ENCODE peak calls at places on chromosomes 11 and 22, in seven cellular contexts. One of them, this sample, is unnamed.

GRCh38 chr22:27676545-27677188 is 124.9 kb downstream of the MN1 start:
- DNase-seq in IMR-90: no peak
- DNase-seq in neuronal stem cell: no peak
- DNase-seq in mesendoderm: no peak
- DNase-seq in mesenchymal stem cell: no peak
- DNase-seq in H1: no peak
- DNase-seq in trophoblast cell: no peak
- DNase-seq in this sample: no peak

GRCh38 chr11:14029415-14029814 is 66.9 kb downstream of the SPON1 start:
- DNase-seq in neuronal stem cell: no peak
- DNase-seq in H1: no peak
- DNase-seq in mesendoderm: peak
- DNase-seq in IMR-90: no peak
- DNase-seq in mesenchymal stem cell: no peak
- DNase-seq in trophoblast cell: no peak
- DNase-seq in this sample: peak

GRCh38 chr11:73184953-73185671 is 33.0 kb upstream of the P2RY2 start:
- DNase-seq in mesenchymal stem cell: peak
- DNase-seq in mesendoderm: peak
- DNase-seq in trophoblast cell: peak
- DNase-seq in IMR-90: peak
- DNase-seq in neuronal stem cell: peak
- DNase-seq in H1: peak
- DNase-seq in this sample: peak

GRCh38 chr22:36734171-36735058 is 30.9 kb upstream of the CACNG2 start:
- DNase-seq in IMR-90: peak
- DNase-seq in mesenchymal stem cell: no peak
- DNase-seq in trophoblast cell: no peak
- DNase-seq in H1: no peak
- DNase-seq in neuronal stem cell: no peak
- DNase-seq in mesendoderm: peak
- DNase-seq in this sample: peak

GRCh38 chr11:126782810-126783209 is 217.8 kb downstream of the KIRREL3 start:
- DNase-seq in trophoblast cell: no peak
- DNase-seq in H1: no peak
- DNase-seq in IMR-90: no peak
- DNase-seq in neuronal stem cell: no peak
- DNase-seq in mesendoderm: no peak
- DNase-seq in mesenchymal stem cell: no peak
- DNase-seq in this sample: no peak

GRCh38 chr11:116053538-116053919 is 549.3 kb upstream of the CADM1 start:
- DNase-seq in H1: no peak
- DNase-seq in trophoblast cell: no peak
- DNase-seq in mesenchymal stem cell: no peak
- DNase-seq in IMR-90: no peak
- DNase-seq in mesendoderm: no peak
- DNase-seq in neuronal stem cell: no peak
- DNase-seq in this sample: no peak

GRCh38 chr22:20302438-20303228 is 17.2 kb downstream of the DGCR6L start:
- DNase-seq in mesendoderm: no peak
- DNase-seq in IMR-90: no peak
- DNase-seq in trophoblast cell: no peak
- DNase-seq in mesenchymal stem cell: no peak
- DNase-seq in H1: no peak
- DNase-seq in neuronal stem cell: no peak
- DNase-seq in this sample: no peak

GRCh38 chr11:129694538-129694937 is 121.1 kb upstream of the TMEM45B start:
- DNase-seq in neuronal stem cell: no peak
- DNase-seq in H1: no peak
- DNase-seq in trophoblast cell: peak
- DNase-seq in IMR-90: no peak
- DNase-seq in mesenchymal stem cell: no peak
- DNase-seq in mesendoderm: peak
- DNase-seq in this sample: no peak

GRCh38 chr22:20514658-20515406 is 7.4 kb downstream of the MED15 start:
- DNase-seq in trophoblast cell: peak
- DNase-seq in neuronal stem cell: no peak
- DNase-seq in mesenchymal stem cell: peak
- DNase-seq in mesendoderm: no peak
- DNase-seq in H1: no peak
- DNase-seq in IMR-90: peak
- DNase-seq in this sample: no peak

GRCh38 chr22:36237462-36238347 is 1.6 kb downstream of the APOL2 start:
- DNase-seq in trophoblast cell: no peak
- DNase-seq in H1: no peak
- DNase-seq in mesendoderm: no peak
- DNase-seq in IMR-90: no peak
- DNase-seq in mesenchymal stem cell: peak
- DNase-seq in neuronal stem cell: no peak
- DNase-seq in this sample: peak

GRCh38 chr11:129384415-129384814 is 8.8 kb downstream of the BARX2 start:
- DNase-seq in mesenchymal stem cell: no peak
- DNase-seq in neuronal stem cell: no peak
- DNase-seq in IMR-90: no peak
- DNase-seq in trophoblast cell: no peak
- DNase-seq in mesendoderm: no peak
- DNase-seq in H1: no peak
- DNase-seq in this sample: no peak

GRCh38 chr22:28989035-28989464 is 72.6 kb downstream of the C22orf31 start:
- DNase-seq in IMR-90: no peak
- DNase-seq in H1: no peak
- DNase-seq in mesendoderm: peak
- DNase-seq in mesenchymal stem cell: no peak
- DNase-seq in neuronal stem cell: no peak
- DNase-seq in trophoblast cell: no peak
- DNase-seq in this sample: peak

GRCh38 chr22:25728064-25728463 is 13.9 kb upstream of the MYO18B start:
- DNase-seq in mesendoderm: no peak
- DNase-seq in mesenchymal stem cell: no peak
- DNase-seq in IMR-90: no peak
- DNase-seq in trophoblast cell: no peak
- DNase-seq in H1: no peak
- DNase-seq in neuronal stem cell: no peak
- DNase-seq in this sample: no peak

GRCh38 chr11:68956547-68957254 is 24.1 kb downstream of the MRGPRD start:
- DNase-seq in IMR-90: no peak
- DNase-seq in trophoblast cell: no peak
- DNase-seq in mesendoderm: no peak
- DNase-seq in neuronal stem cell: no peak
- DNase-seq in H1: no peak
- DNase-seq in mesenchymal stem cell: no peak
- DNase-seq in this sample: no peak

GRCh38 chr11:127000991-127001390 is 421 bp upstream of the KIRREL3 start:
- DNase-seq in IMR-90: peak
- DNase-seq in mesendoderm: no peak
- DNase-seq in mesenchymal stem cell: no peak
- DNase-seq in trophoblast cell: no peak
- DNase-seq in H1: no peak
- DNase-seq in neuronal stem cell: no peak
- DNase-seq in this sample: no peak

GRCh38 chr22:25167834-25168601 is 31.6 kb upstream of the CRYBB3 start:
- DNase-seq in H1: no peak
- DNase-seq in mesenchymal stem cell: no peak
- DNase-seq in mesendoderm: no peak
- DNase-seq in IMR-90: no peak
- DNase-seq in trophoblast cell: peak
- DNase-seq in neuronal stem cell: no peak
- DNase-seq in this sample: no peak

GRCh38 chr11:33636104-33636503 is 64.5 kb downstream of the C11orf91 start:
- DNase-seq in trophoblast cell: peak
- DNase-seq in mesendoderm: no peak
- DNase-seq in IMR-90: no peak
- DNase-seq in mesenchymal stem cell: no peak
- DNase-seq in H1: no peak
- DNase-seq in neuronal stem cell: no peak
- DNase-seq in this sample: no peak

GRCh38 chr11:65216830-65217229 is 35.1 kb downstream of the CAPN1 start:
- DNase-seq in IMR-90: no peak
- DNase-seq in trophoblast cell: no peak
- DNase-seq in H1: no peak
- DNase-seq in mesenchymal stem cell: no peak
- DNase-seq in neuronal stem cell: no peak
- DNase-seq in mesendoderm: peak
- DNase-seq in this sample: peak

GRCh38 chr11:71927813-71928738 is at the start of gene XNDC1N:
- DNase-seq in neuronal stem cell: peak
- DNase-seq in IMR-90: peak
- DNase-seq in mesendoderm: peak
- DNase-seq in H1: peak
- DNase-seq in mesenchymal stem cell: peak
- DNase-seq in trophoblast cell: peak
- DNase-seq in this sample: peak

GRCh38 chr11:31397239-31397834 is 27.7 kb downstream of the DNAJC24 start:
- DNase-seq in mesenchymal stem cell: peak
- DNase-seq in H1: no peak
- DNase-seq in trophoblast cell: peak
- DNase-seq in IMR-90: peak
- DNase-seq in mesendoderm: peak
- DNase-seq in neuronal stem cell: no peak
- DNase-seq in this sample: no peak

GRCh38 chr11:35629914-35630313 is 11.7 kb downstream of the FJX1 start:
- DNase-seq in IMR-90: peak
- DNase-seq in neuronal stem cell: no peak
- DNase-seq in trophoblast cell: peak
- DNase-seq in H1: no peak
- DNase-seq in mesendoderm: peak
- DNase-seq in mesenchymal stem cell: peak
- DNase-seq in this sample: no peak

DNA sequence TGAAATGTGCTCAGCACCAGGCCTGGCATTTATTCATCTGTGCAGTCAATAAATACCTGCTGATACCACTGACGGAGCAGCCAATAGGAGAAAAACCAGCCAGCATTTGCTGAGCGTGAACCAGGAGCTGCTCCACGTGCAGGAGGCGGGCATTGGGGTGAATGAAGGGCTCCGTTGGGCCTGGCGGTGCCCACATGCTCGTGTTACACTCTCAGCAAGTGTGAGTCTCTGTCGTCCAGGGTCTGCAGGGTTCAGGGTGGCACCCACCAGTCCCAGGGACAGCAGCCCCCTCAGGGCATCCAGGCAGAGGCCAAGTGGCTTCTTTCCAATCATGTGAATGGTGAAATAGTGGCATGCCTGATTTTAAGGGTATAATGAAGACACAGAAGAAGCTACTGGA is 4.2 kb upstream of the RPS19BP1 start:
- DNase-seq in neuronal stem cell: no peak
- DNase-seq in mesenchymal stem cell: no peak
- DNase-seq in H1: no peak
- DNase-seq in IMR-90: no peak
- DNase-seq in trophoblast cell: no peak
- DNase-seq in mesendoderm: no peak
- DNase-seq in this sample: no peak
- H3K4ac ChIP-seq in neuronal stem cell: no peak
- H3K4ac ChIP-seq in mesenchymal stem cell: no peak
- H3K4ac ChIP-seq in H1: no peak
- H3K4ac ChIP-seq in IMR-90: no peak
- H3K4ac ChIP-seq in trophoblast cell: no peak
- H3K4ac ChIP-seq in mesendoderm: no peak
- H3K4ac ChIP-seq in this sample: no peak

GRCh38 chr11:27363576-27364115 is 631 bp upstream of the CCDC34 start:
- DNase-seq in mesenchymal stem cell: no peak
- DNase-seq in IMR-90: no peak
- DNase-seq in mesendoderm: no peak
- DNase-seq in trophoblast cell: no peak
- DNase-seq in H1: no peak
- DNase-seq in neuronal stem cell: no peak
- DNase-seq in this sample: no peak

GRCh38 chr11:27358306-27358705 is 4.7 kb downstream of the CCDC34 start:
- DNase-seq in mesendoderm: no peak
- DNase-seq in mesenchymal stem cell: peak
- DNase-seq in IMR-90: no peak
- DNase-seq in H1: no peak
- DNase-seq in trophoblast cell: peak
- DNase-seq in neuronal stem cell: no peak
- DNase-seq in this sample: no peak

GRCh38 chr11:27362749-27363575 is at the start of gene CCDC34:
- DNase-seq in H1: peak
- DNase-seq in neuronal stem cell: peak
- DNase-seq in mesenchymal stem cell: peak
- DNase-seq in IMR-90: peak
- DNase-seq in mesendoderm: peak
- DNase-seq in trophoblast cell: peak
- DNase-seq in this sample: peak

GRCh38 chr11:27357250-27357649 is 5.8 kb downstream of the CCDC34 start:
- DNase-seq in trophoblast cell: no peak
- DNase-seq in mesenchymal stem cell: no peak
- DNase-seq in neuronal stem cell: no peak
- DNase-seq in mesendoderm: no peak
- DNase-seq in H1: no peak
- DNase-seq in IMR-90: no peak
- DNase-seq in this sample: no peak

DNA sequence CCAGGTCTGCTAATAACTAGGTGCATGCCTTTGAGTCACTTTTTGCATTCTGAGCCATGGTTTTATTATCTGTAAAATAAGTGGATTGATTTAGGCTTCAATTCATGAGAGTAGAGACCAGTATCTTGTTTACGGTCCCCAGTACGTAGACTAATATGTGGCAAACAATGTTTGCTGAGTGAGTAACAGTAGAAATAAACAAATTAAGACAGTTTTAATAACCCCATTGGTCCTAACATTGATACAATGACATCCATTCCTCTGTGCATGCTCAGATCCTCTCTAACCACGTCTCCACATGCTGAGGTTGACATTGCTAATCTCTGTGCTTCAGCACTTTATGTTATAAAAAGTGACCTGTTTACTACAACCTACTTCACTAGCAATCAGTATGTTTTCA is 983 bp downstream of the CCDC34 start:
- DNase-seq in IMR-90: no peak
- DNase-seq in trophoblast cell: no peak
- DNase-seq in mesendoderm: no peak
- DNase-seq in neuronal stem cell: no peak
- DNase-seq in mesenchymal stem cell: no peak
- DNase-seq in H1: no peak
- DNase-seq in this sample: no peak
- H3K4ac ChIP-seq in IMR-90: no peak
- H3K4ac ChIP-seq in trophoblast cell: no peak
- H3K4ac ChIP-seq in mesendoderm: no peak
- H3K4ac ChIP-seq in neuronal stem cell: no peak
- H3K4ac ChIP-seq in mesenchymal stem cell: no peak
- H3K4ac ChIP-seq in H1: no peak
- H3K4ac ChIP-seq in this sample: no peak

GRCh38 chr11:78037056-78037455 is 14.0 kb upstream of the KCTD14 start:
- DNase-seq in mesenchymal stem cell: no peak
- DNase-seq in mesendoderm: no peak
- DNase-seq in H1: no peak
- DNase-seq in IMR-90: no peak
- DNase-seq in trophoblast cell: no peak
- DNase-seq in neuronal stem cell: no peak
- DNase-seq in this sample: no peak
- H3K4ac ChIP-seq in mesenchymal stem cell: no peak
- H3K4ac ChIP-seq in mesendoderm: no peak
- H3K4ac ChIP-seq in H1: no peak
- H3K4ac ChIP-seq in IMR-90: no peak
- H3K4ac ChIP-seq in trophoblast cell: no peak
- H3K4ac ChIP-seq in neuronal stem cell: no peak
- H3K4ac ChIP-seq in this sample: no peak

DNA sequence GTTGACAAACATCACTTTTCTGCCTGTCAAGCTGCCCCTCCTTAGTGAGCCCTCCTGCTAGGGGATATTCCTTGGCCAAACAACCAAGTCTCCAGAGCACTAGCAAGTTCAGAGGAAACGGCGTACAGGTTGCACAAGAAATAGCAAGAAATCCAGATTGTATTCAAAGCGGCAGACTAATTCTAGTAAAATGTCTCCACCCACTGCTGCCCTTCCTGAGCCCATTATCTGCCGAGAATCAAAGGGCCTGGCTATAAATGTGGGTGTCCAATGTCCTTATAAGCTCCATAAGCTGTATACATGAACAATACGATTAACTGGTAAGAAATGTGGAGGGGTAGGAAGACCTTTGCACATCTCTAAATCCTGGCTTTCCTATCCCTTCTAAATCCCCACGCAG is 44.0 kb upstream of the AKIP1 start:
- DNase-seq in IMR-90: peak
- DNase-seq in neuronal stem cell: no peak
- DNase-seq in mesenchymal stem cell: peak
- DNase-seq in mesendoderm: no peak
- DNase-seq in H1: no peak
- DNase-seq in trophoblast cell: peak
- DNase-seq in this sample: no peak
- H3K4ac ChIP-seq in IMR-90: peak
- H3K4ac ChIP-seq in neuronal stem cell: no peak
- H3K4ac ChIP-seq in mesenchymal stem cell: no peak
- H3K4ac ChIP-seq in mesendoderm: peak
- H3K4ac ChIP-seq in H1: no peak
- H3K4ac ChIP-seq in trophoblast cell: no peak
- H3K4ac ChIP-seq in this sample: no peak